ENCODE peak calls at places on chromosomes 6 and 20, in four cellular contexts. B is amniotic stem cell; V is stimulated activated CD4-positive, alpha-beta T cell treated with anti-CD3 and anti-CD28 coated beads, Interleukin-1b, Interleukin-23, amount 100 ng/mL, for 48 hours; I is NCI-H1092 treated with DMSO at 0.1 percent for 48 hours. S is an unnamed sample.
A peak's percentile ranks its signal among the peaks of the same experiment; 100 is the strongest.

GRCh38 chr20:62303327-62304226 is 780 bp downstream of the ADRM1 start:
- DNase-seq in B (no peak), V (no peak), I (no peak), S (peak; percentile 13)

GRCh38 chr6:142279350-142280180 is 22.2 kb upstream of the ADGRG6 start:
- DNase-seq in B (no peak), V (no peak), I (no peak), S (no peak)

GRCh38 chr20:62285151-62285550 is 17.6 kb upstream of the ADRM1 start:
- DNase-seq in B (no peak), V (no peak), I (no peak), S (no peak)

GRCh38 chr6:147023148-147023547 is 181.1 kb upstream of the STXBP5 start:
- DNase-seq in B (no peak), V (no peak), I (no peak), S (no peak)

GRCh38 chr20:20711413-20711812 is 1.0 kb downstream of the RALGAPA2 start:
- DNase-seq in B (no peak), V (no peak), I (no peak), S (no peak)

GRCh38 chr6:999552-999951 is 306.6 kb upstream of the EXOC2 start:
- DNase-seq in B (no peak), V (no peak), I (no peak), S (no peak)

GRCh38 chr6:149990109-149990671 is 26.4 kb downstream of the ULBP1 start:
- DNase-seq in B (no peak), V (no peak), I (no peak), S (no peak)

GRCh38 chr6:3990692-3991491 is 88.0 kb downstream of the FAM217A start:
- DNase-seq in B (peak; percentile 73), V (peak; percentile 76), I (peak; percentile 5), S (peak; percentile 78)

GRCh38 chr6:169487579-169488205 is 214.1 kb downstream of the WDR27 start:
- DNase-seq in B (no peak), V (no peak), I (peak; percentile 4), S (no peak)

GRCh38 chr20:36779656-36780025 is 6.1 kb upstream of the DSN1 start:
- DNase-seq in B (no peak), V (no peak), I (no peak), S (no peak)

GRCh38 chr6:2165216-2165725 is 80.1 kb downstream of the GMDS start:
- DNase-seq in B (no peak), V (no peak), I (no peak), S (no peak)